ENCODE peak calls at places on chromosomes 7 and 10, in four cellular contexts. Q, E, J and H are unnamed samples.

GRCh38 chr7:41679566-41679965 is 23.3 kb downstream of the INHBA start:
- DNase-seq in Q (no peak), J (no peak), E (peak; percentile 63), H (no peak)

GRCh38 chr7:130960208-130960988 is 226.4 kb upstream of the KLF14 start:
- DNase-seq in E (peak; percentile 98), J (peak; percentile 96), Q (no peak), H (no peak)

GRCh38 chr7:119436882-119437281 is 836.1 kb upstream of the KCND2 start:
- DNase-seq in J (no peak), Q (no peak), E (no peak), H (no peak)

GRCh38 chr10:86122646-86123045 is 243.9 kb downstream of the GRID1 start:
- DNase-seq in J (no peak), Q (no peak), E (no peak), H (no peak)

GRCh38 chr7:55571534-55572377 is 546 bp downstream of the VOPP1 start:
- DNase-seq in J (no peak), E (peak; percentile 62), Q (peak; percentile 51), H (peak; percentile 60)

GRCh38 chr7:158026636-158027265 is 560.9 kb downstream of the PTPRN2 start:
- DNase-seq in Q (no peak), E (no peak), J (no peak), H (no peak)

GRCh38 chr10:14545827-14546226 is 215.1 kb upstream of the FRMD4A start:
- DNase-seq in J (peak; percentile 50), E (peak; percentile 76), Q (no peak), H (no peak)

GRCh38 chr10:132532784-132533560 is 4.6 kb upstream of the INPP5A start:
- DNase-seq in E (peak; percentile 99), Q (no peak), J (peak; percentile 89), H (no peak)

GRCh38 chr7:122803323-122803722 is 82.9 kb downstream of the CADPS2 start:
- DNase-seq in Q (no peak), J (peak; percentile 23), E (no peak), H (no peak)

GRCh38 chr10:102001435-102002068 is 54.4 kb downstream of the ARMH3 start:
- DNase-seq in J (no peak), Q (no peak), E (no peak), H (no peak)

GRCh38 chr7:151835636-151836035 is 41.3 kb downstream of the PRKAG2 start:
- DNase-seq in J (no peak), E (no peak), Q (no peak), H (no peak)

GRCh38 chr7:44698046-44698580 is 50.5 kb upstream of the ZMIZ2 start:
- DNase-seq in E (no peak), Q (no peak), J (no peak), H (no peak)

GRCh38 chr10:5317547-5318107 is 47.1 kb upstream of the UCN3 start:
- DNase-seq in J (no peak), Q (no peak), E (peak; percentile 90), H (no peak)

GRCh38 chr7:91191771-91192170 is 72.5 kb upstream of the FZD1 start:
- DNase-seq in J (no peak), E (no peak), Q (no peak), H (no peak)

GRCh38 chr7:132557489-132558044 is 18.7 kb downstream of the PLXNA4 start:
- DNase-seq in Q (no peak), E (peak; percentile 32), J (no peak), H (no peak)

GRCh38 chr10:124407451-124407850 is 11.3 kb downstream of the OAT start:
- DNase-seq in Q (no peak), J (no peak), E (no peak), H (no peak)

GRCh38 chr10:22554481-22555182 is 159.7 kb downstream of the PIP4K2A start:
- DNase-seq in E (no peak), Q (peak; percentile 24), J (peak; percentile 81), H (peak; percentile 41)

GRCh38 chr10:131109746-131110145 is 201.8 kb downstream of the TCERG1L start:
- DNase-seq in J (no peak), E (no peak), Q (no peak), H (no peak)

GRCh38 chr10:80137031-80137712 is 4.6 kb downstream of the PLAC9 start:
- DNase-seq in J (no peak), Q (no peak), E (peak; percentile 20), H (no peak)

GRCh38 chr7:116628971-116629586 is 42.9 kb upstream of the MET start:
- DNase-seq in J (no peak), E (no peak), Q (no peak), H (no peak)

GRCh38 chr10:42979730-42980467 is 97.0 kb upstream of the RET start:
- DNase-seq in E (no peak), Q (no peak), J (no peak), H (no peak)

GRCh38 chr10:17238445-17239275 is 10.6 kb downstream of the VIM start:
- DNase-seq in J (peak; percentile 77), Q (no peak), E (peak; percentile 78), H (no peak)

GRCh38 chr7:26664735-26665420 is 199.5 kb downstream of the SKAP2 start:
- DNase-seq in E (peak; percentile 44), Q (no peak), J (no peak), H (peak; percentile 32)

GRCh38 chr7:140638311-140638791 is 2.3 kb downstream of the DENND2A start:
- DNase-seq in J (no peak), E (peak; percentile 49), Q (no peak), H (no peak)

GRCh38 chr7:124701955-124702354 is 63.6 kb downstream of the GPR37 start:
- DNase-seq in Q (no peak), J (no peak), E (peak; percentile 13), H (no peak)

GRCh38 chr10:115963848-115964247 is 309.2 kb downstream of the GFRA1 start:
- DNase-seq in E (peak; percentile 34), Q (no peak), J (peak; percentile 57), H (no peak)

GRCh38 chr10:32981760-32982159 is 23.7 kb upstream of the ITGB1 start:
- DNase-seq in Q (no peak), E (peak; percentile 55), J (no peak), H (no peak)

GRCh38 chr7:134899729-134900128 is 86.6 kb upstream of the AGBL3 start:
- DNase-seq in Q (no peak), J (no peak), E (peak; percentile 62), H (no peak)

GRCh38 chr10:18483787-18484186 is 167.6 kb downstream of the NSUN6 start:
- DNase-seq in J (no peak), E (no peak), Q (no peak), H (no peak)

GRCh38 chr7:64618785-64619456 is 47.0 kb upstream of the ZNF107 start:
- DNase-seq in Q (peak; percentile 1), J (peak; percentile 16), E (peak; percentile 52), H (peak; percentile 4)

GRCh38 chr10:4243651-4244050 is 458.6 kb upstream of the KLF6 start:
- DNase-seq in E (peak; percentile 98), J (peak; percentile 99), Q (no peak), H (no peak)

GRCh38 chr10:89697946-89698345 is 3.4 kb upstream of the KIF20B start:
- DNase-seq in Q (no peak), J (no peak), E (no peak), H (no peak)

GRCh38 chr7:131047651-131048304 is 279.9 kb upstream of the MKLN1 start:
- DNase-seq in E (no peak), Q (no peak), J (no peak), H (no peak)